ENCODE peak calls at places on chromosomes 7 and 10, in five cellular contexts. E is tibial nerve, W is A549, I is heart left ventricle, D is body of pancreas. K is an unnamed sample. For H3K9me3, the result is how much of the 10 kb centered on the place peaks cover.

GRCh38 chr10:78356291-78356915 is 322.7 kb downstream of the RPS24 start:
- DNase-seq in W (no peak), E (no peak), I (no peak), D (no peak), K (peak)

GRCh38 chr7:121752706-121753105 is 120.3 kb upstream of the PTPRZ1 start:
- DNase-seq in I (no peak), D (no peak), W (peak), E (no peak), K (no peak)

GRCh38 chr10:14879801-14880193 is 1.1 kb downstream of the SUV39H2 start:
- DNase-seq in W (no peak), D (no peak), I (no peak), E (no peak), K (no peak)

GRCh38 chr7:143013473-143013872 is 13.5 kb downstream of the OR9A2 start:
- DNase-seq in I (no peak), W (no peak), E (no peak), D (no peak), K (no peak)

GRCh38 chr7:73844848-73845460 is 2.6 kb upstream of the METTL27 start:
- DNase-seq in W (no peak), I (peak), E (no peak), D (no peak), K (no peak)

GRCh38 chr7:66205736-66206080 is 574 bp downstream of the TPST1 start:
- DNase-seq in W (no peak), I (no peak), E (no peak), D (peak), K (no peak)

GRCh38 chr7:155506854-155507337 is 39.5 kb downstream of the CNPY1 start:
- DNase-seq in E (no peak), W (no peak), D (no peak), I (no peak), K (no peak)

GRCh38 chr7:112212516-112213036 is 6.1 kb downstream of the ZNF277 start:
- DNase-seq in I (no peak), W (no peak), D (no peak), E (no peak), K (no peak)

GRCh38 chr10:57982091-57982490 is 285.6 kb downstream of the IPMK start:
- DNase-seq in E (no peak), W (no peak), D (no peak), I (no peak), K (no peak)

GRCh38 chr10:77478248-77478963 is 159.2 kb downstream of the KCNMA1 start:
- DNase-seq in E (no peak), D (no peak), I (no peak), W (no peak), K (no peak)

GRCh38 chr7:27184342-27185012 is 555 bp downstream of the HOXA11 start:
- DNase-seq in D (no peak), E (no peak), I (peak), W (peak), K (no peak)

GRCh38 chr10:55144001-55144400 is 343.0 kb upstream of the PCDH15 start:
- DNase-seq in I (no peak), D (no peak), W (no peak), E (no peak), K (no peak)

GRCh38 chr10:123930340-123931001 is 38.9 kb upstream of the CPXM2 start:
- DNase-seq in D (no peak), I (no peak), E (peak), W (no peak), K (no peak)

GRCh38 chr10:13054844-13055243 is 45.1 kb upstream of the OPTN start:
- DNase-seq in D (no peak), W (no peak), I (no peak), E (no peak), K (no peak)

GRCh38 chr7:39735903-39736302 is 112.5 kb downstream of the RALA start:
- DNase-seq in I (no peak), D (no peak), W (no peak), E (no peak), K (no peak)

GRCh38 chr10:79239930-79240713 is 107.1 kb upstream of the PPIF start:
- DNase-seq in D (no peak), E (no peak), I (no peak), W (no peak), K (no peak)

GRCh38 chr10:46550795-46551700 is 5.4 kb downstream of the GPRIN2 start:
- DNase-seq in E (no peak), W (no peak), I (peak), D (no peak), K (no peak)

GRCh38 chr10:27911645-27912044 is 87.2 kb downstream of the ODAD2 start:
- DNase-seq in E (no peak), I (no peak), D (no peak), W (no peak), K (no peak)

GRCh38 chr7:981793-982510 is 1.0 kb upstream of the CYP2W1 start:
- DNase-seq in D (no peak), E (no peak), I (no peak), W (no peak), K (no peak)

GRCh38 chr7:25384820-25385560 is 156.7 kb upstream of the NPVF start:
- DNase-seq in D (no peak), I (no peak), W (no peak), E (no peak), K (no peak)

GRCh38 chr7:7438851-7439250 is 96.8 kb downstream of the COL28A1 start:
- DNase-seq in W (peak), D (no peak), E (no peak), I (no peak), K (no peak)

GRCh38 chr7:47418910-47419309 is 163.0 kb downstream of the TNS3 start:
- DNase-seq in E (no peak), I (no peak), D (no peak), W (no peak), K (no peak)

GRCh38 chr10:90306187-90306586 is 551.7 kb downstream of the HTR7 start:
- DNase-seq in E (no peak), W (peak), I (no peak), D (no peak), K (no peak)

GRCh38 chr7:91557789-91558396 is 293.7 kb downstream of the FZD1 start:
- DNase-seq in W (peak), E (peak), I (no peak), D (no peak), K (no peak)

GRCh38 chr7:19663816-19664531 is 44.9 kb downstream of the POLR1F start:
- DNase-seq in E (no peak), D (no peak), W (peak), I (no peak), K (no peak)

GRCh38 chr7:22962775-22963358 is 51.1 kb downstream of the HYCC1 start:
- DNase-seq in W (no peak), I (no peak), E (no peak), D (no peak), K (no peak)

GRCh38 chr7:92824450-92824849 is 11.9 kb downstream of the CDK6 start:
- DNase-seq in D (no peak), I (no peak), W (no peak), E (no peak), K (no peak)

GRCh38 chr10:60310746-60311145 is 78.9 kb downstream of the ANK3 start:
- DNase-seq in E (no peak), D (no peak), W (no peak), I (no peak), K (no peak)

GRCh38 chr7:126698446-126698845 is 554.3 kb downstream of the GRM8 start:
- DNase-seq in W (no peak), E (no peak), I (no peak), D (no peak), K (no peak)

GRCh38 chr7:126699707-126700106 is 553.0 kb downstream of the GRM8 start:
- DNase-seq in D (no peak), E (no peak), I (no peak), W (no peak), K (no peak)

GRCh38 chr7:126702242-126703016 is 550.3 kb downstream of the GRM8 start:
- DNase-seq in D (no peak), E (no peak), I (no peak), W (no peak), K (no peak)

GRCh38 chr7:126698909-126699308 is 553.8 kb downstream of the GRM8 start:
- DNase-seq in E (no peak), W (no peak), I (no peak), D (no peak), K (no peak)

GRCh38 chr7:126700807-126701604 is 551.7 kb downstream of the GRM8 start:
- DNase-seq in W (peak), I (no peak), E (no peak), D (no peak), K (peak)
- TF ChIP-seq POLR2A in W (no peak), I (no peak), E (no peak), D (no peak), K (no peak)

DNA sequence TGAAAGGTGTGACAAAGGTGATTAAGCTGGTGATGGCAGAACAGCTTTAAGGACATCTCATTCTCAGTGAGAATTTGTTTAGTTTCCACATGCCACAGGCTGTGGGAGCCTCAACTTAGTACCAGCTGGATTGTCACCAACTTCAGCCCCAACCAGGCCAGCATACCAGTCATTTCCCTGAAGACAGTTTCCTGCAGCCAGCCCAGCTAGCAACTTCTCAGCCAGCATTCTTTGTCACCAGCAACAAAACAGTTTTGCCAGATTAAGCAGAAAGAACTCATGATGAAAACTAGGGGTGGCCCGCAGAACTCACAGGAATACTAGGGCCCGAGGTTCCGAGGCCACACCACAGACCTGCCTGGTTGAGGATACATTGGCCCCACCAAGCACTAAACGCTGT is 68.8 kb upstream of the UNC5B start:
- DNase-seq in W (no peak), E (no peak), I (no peak), D (no peak), K (no peak)
- H3K9me3 ChIP-seq in W (under half), E (under half), I (under half), D (under half), K (under half)

GRCh38 chr7:101631224-101631714 is 2.2 kb upstream of the MYL10 start:
- DNase-seq in E (no peak), D (no peak), W (no peak), I (no peak), K (no peak)

GRCh38 chr7:101629171-101629570 is at the start of gene MYL10:
- DNase-seq in W (no peak), E (no peak), I (no peak), D (no peak), K (no peak)

GRCh38 chr7:101628522-101628921 is 574 bp downstream of the MYL10 start:
- DNase-seq in E (no peak), W (no peak), I (no peak), D (no peak), K (no peak)

GRCh38 chr7:101632641-101633040 is 3.5 kb upstream of the MYL10 start:
- DNase-seq in I (no peak), W (peak), D (no peak), E (no peak), K (no peak)

DNA sequence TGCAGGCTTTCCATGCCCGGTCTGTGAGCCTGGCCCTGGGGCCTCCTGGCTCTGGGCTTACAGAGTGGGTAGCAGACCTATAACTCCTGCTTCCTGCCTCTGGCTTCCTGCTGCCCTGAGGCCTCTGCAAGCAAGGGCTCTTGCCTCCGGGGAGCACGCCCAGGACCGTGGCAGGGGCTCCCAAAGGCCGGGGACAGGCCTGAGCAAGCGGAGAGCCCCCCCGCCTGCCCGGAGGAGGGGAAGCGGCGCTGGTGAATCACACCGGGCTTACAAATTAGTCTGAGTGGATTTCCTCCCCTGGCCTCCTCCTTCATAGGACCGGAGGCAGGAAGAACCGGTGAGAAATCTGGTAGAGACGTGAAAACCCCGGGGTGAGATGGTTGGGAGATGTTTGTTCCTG is 1.5 kb upstream of the MYL10 start:
- DNase-seq in E (no peak), I (no peak), D (no peak), W (no peak), K (no peak)
- TF ChIP-seq POLR2A in E (no peak), I (no peak), D (no peak), W (no peak), K (no peak)

GRCh38 chr10:130283234-130283574 is 147.0 kb downstream of the GLRX3 start:
- DNase-seq in E (no peak), I (no peak), D (no peak), W (no peak), K (no peak)
- H3K9me3 ChIP-seq in E (half or more), I (under half), D (under half), W (half or more), K (under half)

GRCh38 chr7:31735991-31736982 is 49.3 kb downstream of the PPP1R17 start:
- DNase-seq in D (peak), I (no peak), E (peak), W (peak), K (peak)

GRCh38 chr7:31729195-31729804 is 42.3 kb downstream of the PPP1R17 start:
- DNase-seq in W (no peak), D (no peak), E (no peak), I (no peak), K (no peak)

DNA sequence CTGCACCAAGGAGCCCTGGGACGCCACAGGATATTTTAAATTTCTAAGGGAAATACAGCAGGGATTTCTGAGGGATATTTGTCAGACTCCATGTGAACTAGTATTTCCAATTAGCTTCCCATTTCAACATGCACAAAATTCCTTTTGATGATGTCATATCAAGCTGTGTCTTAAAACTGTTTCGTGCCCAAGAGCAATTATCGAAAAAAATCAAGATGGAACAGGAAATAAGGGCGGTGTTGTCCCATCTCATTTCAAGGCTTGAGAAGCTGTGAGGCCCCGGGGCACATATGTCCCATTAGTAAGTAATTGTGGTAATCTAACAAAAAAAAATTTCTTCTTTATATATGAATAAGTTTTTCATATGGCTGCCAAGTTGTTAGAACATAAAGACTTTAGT is 47.4 kb downstream of the PPP1R17 start:
- DNase-seq in W (no peak), E (no peak), I (no peak), D (no peak), K (no peak)
- TF ChIP-seq POLR2A in W (no peak), E (no peak), I (no peak), D (no peak), K (no peak)

K was measured in Peyer's patch.